ENCODE peak calls at places on chromosomes 7 and 10, in seven cellular contexts. Y is endothelial cell of umbilical vein, U is HCT116, V is vagina, E is transverse colon, P is prostate gland, Q is stomach. R is an unnamed sample.
A peak's percentile ranks its signal among the peaks of the same experiment; 100 is the strongest.

GRCh38 chr10:128316925-128317324 is 190.7 kb upstream of the MKI67 start:
- DNase-seq in Y (no peak), U (no peak), V (peak; percentile 32), E (no peak), P (no peak), Q (no peak), R (no peak)

GRCh38 chr7:133789951-133790350 is 337.2 kb upstream of the LRGUK start:
- DNase-seq in Y (no peak), U (no peak), V (no peak), E (no peak), P (no peak), Q (no peak), R (no peak)

GRCh38 chr10:113557389-113558321 is 4.8 kb downstream of the HABP2 start:
- DNase-seq in Y (peak; percentile 94), U (no peak), V (no peak), E (no peak), P (no peak), Q (no peak), R (no peak)

GRCh38 chr10:33180390-33180789 is 154.1 kb downstream of the NRP1 start:
- DNase-seq in Y (no peak), U (no peak), V (no peak), E (no peak), P (no peak), Q (no peak), R (no peak)

GRCh38 chr10:102718220-102718619 is 3.8 kb downstream of the SFXN2 start:
- DNase-seq in Y (peak; percentile 29), U (no peak), V (no peak), E (no peak), P (no peak), Q (no peak), R (no peak)

GRCh38 chr7:97307521-97308108 is 190.1 kb downstream of the SDHAF3 start:
- DNase-seq in Y (no peak), U (no peak), V (no peak), E (no peak), P (no peak), Q (no peak), R (no peak)

GRCh38 chr10:29535012-29535777 is 99.6 kb downstream of the SVIL start:
- DNase-seq in Y (peak; percentile 55), U (peak; percentile 16), V (no peak), E (peak; percentile 79), P (peak; percentile 69), Q (peak; percentile 69), R (no peak)

GRCh38 chr10:69703766-69704191 is 73.7 kb downstream of the FAM241B start:
- DNase-seq in Y (no peak), U (peak; percentile 33), V (no peak), E (no peak), P (no peak), Q (no peak), R (no peak)

GRCh38 chr7:14446829-14447228 is 455.7 kb downstream of the DGKB start:
- DNase-seq in Y (no peak), U (no peak), V (no peak), E (no peak), P (no peak), Q (no peak), R (no peak)

GRCh38 chr7:55552320-55553086 is 19.8 kb downstream of the VOPP1 start:
- DNase-seq in Y (peak; percentile 96), U (no peak), V (no peak), E (peak; percentile 70), P (peak; percentile 49), Q (peak; percentile 62), R (no peak)

GRCh38 chr10:6065406-6065805 is 3.2 kb upstream of the IL2RA start:
- DNase-seq in Y (no peak), U (no peak), V (peak; percentile 27), E (no peak), P (no peak), Q (peak; percentile 15), R (no peak)

DNA sequence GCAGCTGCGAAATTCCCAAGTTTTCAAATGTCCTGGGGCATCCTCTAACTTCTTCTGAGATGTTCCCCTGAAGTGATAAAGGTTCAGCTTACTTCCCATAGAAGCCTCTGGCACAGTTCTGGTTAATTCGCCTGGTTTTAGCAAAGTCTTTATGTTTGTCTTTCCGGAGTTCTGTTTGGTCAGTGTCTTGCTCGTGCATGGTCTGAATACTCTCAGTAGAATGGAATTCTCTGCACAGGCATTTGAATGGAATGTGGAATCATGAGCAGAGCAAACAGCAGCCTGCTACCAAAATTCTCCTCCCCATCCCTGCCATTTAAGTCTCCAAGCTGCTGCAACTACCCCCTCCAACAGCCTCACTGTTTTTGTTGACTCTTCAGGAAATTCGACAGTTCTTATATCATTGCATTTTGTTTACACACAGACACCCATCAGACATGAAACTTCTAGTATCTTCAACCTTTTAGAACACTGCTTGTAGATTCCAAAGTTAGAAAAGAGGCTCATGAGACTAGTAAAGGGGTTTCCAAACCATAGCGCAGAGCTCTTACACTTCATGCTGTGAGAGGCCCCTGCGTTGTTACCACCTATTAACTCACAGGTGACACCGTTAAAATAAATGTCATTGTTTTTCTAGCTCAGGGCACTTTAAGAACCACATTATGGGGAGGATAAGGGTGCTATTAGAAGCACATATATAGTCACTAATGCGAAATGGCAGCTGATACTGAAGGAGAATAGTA is 129.7 kb downstream of the PLCE1 start:
- DNase-seq in Y (no peak), U (no peak), V (peak; percentile 44), E (no peak), P (no peak), Q (no peak), R (no peak)
- TF ChIP-seq POLR2AphosphoS5 in Y (no peak), U (no peak), V (no peak), E (no peak), P (no peak), Q (no peak), R (no peak)

GRCh38 chr7:2522780-2523433 is 3.3 kb downstream of the LFNG start:
- DNase-seq in Y (no peak), U (peak; percentile 56), V (no peak), E (peak; percentile 80), P (peak; percentile 63), Q (no peak), R (no peak)
- TF ChIP-seq POLR2A in Y (no peak), U (no peak), V (no peak), E (peak; percentile 43), P (no peak), Q (no peak), R (no peak)

GRCh38 chr7:37390149-37390548 is 58.5 kb downstream of the ELMO1 start:
- DNase-seq in Y (no peak), U (no peak), V (no peak), E (no peak), P (no peak), Q (no peak), R (no peak)
- TF ChIP-seq POLR2AphosphoS5 in Y (no peak), U (no peak), V (no peak), E (no peak), P (no peak), Q (no peak), R (no peak)

GRCh38 chr7:117122536-117122935 is 169.2 kb downstream of the ST7 start:
- DNase-seq in Y (no peak), U (no peak), V (no peak), E (no peak), P (no peak), Q (no peak), R (no peak)

GRCh38 chr7:117118579-117119180 is 165.4 kb downstream of the ST7 start:
- DNase-seq in Y (peak; percentile 90), U (no peak), V (no peak), E (no peak), P (no peak), Q (no peak), R (no peak)

GRCh38 chr7:117116221-117116620 is 162.9 kb downstream of the ST7 start:
- DNase-seq in Y (no peak), U (no peak), V (no peak), E (no peak), P (no peak), Q (no peak), R (no peak)

GRCh38 chr7:117117172-117117571 is 163.9 kb downstream of the ST7 start:
- DNase-seq in Y (no peak), U (no peak), V (no peak), E (no peak), P (no peak), Q (no peak), R (no peak)

DNA sequence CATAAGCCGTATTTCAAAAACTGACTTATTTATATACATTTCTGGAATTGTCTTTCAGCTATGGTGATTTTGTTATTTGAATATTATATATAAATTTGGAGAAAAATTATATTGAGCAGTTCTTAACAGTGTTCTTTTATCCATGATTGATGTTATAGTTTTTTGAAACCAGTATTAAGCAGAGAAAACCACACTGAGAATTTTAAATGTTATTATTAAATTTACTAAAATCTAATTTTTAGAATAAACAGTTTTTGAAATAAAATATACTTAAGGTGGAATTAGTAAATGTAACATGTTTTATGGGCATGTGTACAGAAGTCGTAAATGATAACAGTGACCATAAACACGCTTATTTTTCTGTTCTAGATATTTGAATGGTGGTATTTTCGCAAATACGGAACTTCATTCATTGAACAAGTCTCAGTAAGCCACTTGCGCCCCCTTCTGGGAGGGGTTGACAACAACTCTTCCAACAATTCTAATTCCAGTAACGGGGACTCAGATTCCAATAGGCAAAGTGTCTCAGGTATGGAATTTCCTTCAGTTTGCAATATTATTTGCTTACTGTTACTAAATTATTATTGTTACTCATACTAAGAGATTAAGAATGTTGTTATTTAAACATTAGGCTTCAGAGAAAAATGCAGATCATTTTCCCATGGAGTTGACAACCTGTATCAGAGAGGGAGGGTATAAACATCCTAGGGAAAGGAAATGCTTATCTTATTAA is 166.1 kb downstream of the ST7 start:
- DNase-seq in Y (peak; percentile 84), U (peak; percentile 62), V (no peak), E (peak; percentile 81), P (peak; percentile 67), Q (peak; percentile 80), R (no peak)
- TF ChIP-seq POLR2A in Y (no peak), U (no peak), V (no peak), E (no peak), P (no peak), Q (no peak), R (no peak)

GRCh38 chr7:158858592-158859503 is 2.5 kb downstream of the DYNC2I1 start:
- DNase-seq in Y (no peak), U (peak; percentile 38), V (no peak), E (no peak), P (no peak), Q (no peak), R (no peak)
- TF ChIP-seq POLR2AphosphoS5 in Y (no peak), U (no peak), V (no peak), E (no peak), P (no peak), Q (no peak), R (no peak)

GRCh38 chr7:129222064-129222463 is 2.8 kb upstream of the AHCYL2 start:
- DNase-seq in Y (peak; percentile 44), U (no peak), V (no peak), E (no peak), P (no peak), Q (no peak), R (no peak)

GRCh38 chr7:129225206-129225930 is 538 bp downstream of the AHCYL2 start:
- DNase-seq in Y (peak; percentile 72), U (no peak), V (no peak), E (peak; percentile 59), P (peak; percentile 35), Q (peak; percentile 55), R (no peak)

GRCh38 chr7:129227646-129228578 is 3.1 kb downstream of the AHCYL2 start:
- DNase-seq in Y (no peak), U (no peak), V (no peak), E (no peak), P (no peak), Q (no peak), R (no peak)

GRCh38 chr7:129225931-129226572 is 1.2 kb downstream of the AHCYL2 start:
- DNase-seq in Y (no peak), U (no peak), V (no peak), E (no peak), P (no peak), Q (no peak), R (no peak)

GRCh38 chr7:129224251-129225205 is at the start of gene AHCYL2:
- DNase-seq in Y (peak; percentile 98), U (peak; percentile 95), V (peak; percentile 99), E (peak; percentile 99), P (peak; percentile 98), Q (peak; percentile 98), R (peak; percentile 90)
- TF ChIP-seq POLR2A in Y (no peak), U (peak; percentile 43), V (peak; percentile 49), E (peak; percentile 50), P (peak; percentile 84), Q (peak; percentile 25), R (peak; percentile 46)

R was measured in GM12892.